ENCODE peak calls at places on chromosomes 12 and 14, in seven cellular contexts. F is AG04450; K is CD8-positive, alpha-beta T cell; Y is stomach; E is pancreas; J is WERI-Rb-1; P is A673. W is an unnamed sample. For H3K27me3, the result is how much of the 10 kb centered on the place peaks cover.

GRCh38 chr12:25699454-25699853 is 146.4 kb upstream of the LMNTD1 start:
- DNase-seq in F (no peak), K (no peak), Y (no peak), E (no peak), J (no peak), P (no peak), W (no peak)

GRCh38 chr14:63650336-63650952 is 8.8 kb upstream of the WDR89 start:
- DNase-seq in F (no peak), K (peak), Y (no peak), E (no peak), J (no peak), P (no peak), W (no peak)

GRCh38 chr14:35534130-35534883 is at the start of gene INSM2:
- DNase-seq in F (no peak), K (no peak), Y (no peak), E (no peak), J (no peak), P (peak), W (no peak)

GRCh38 chr12:20560935-20561334 is 134.2 kb upstream of the SLCO1C1 start:
- DNase-seq in F (no peak), K (no peak), Y (no peak), E (no peak), J (no peak), P (no peak), W (no peak)

GRCh38 chr12:107287436-107288413 is 194.4 kb upstream of the CRY1 start:
- DNase-seq in F (no peak), K (no peak), Y (no peak), E (no peak), J (no peak), P (no peak), W (no peak)

GRCh38 chr14:65469903-65470302 is 57.4 kb downstream of the FUT8 start:
- DNase-seq in F (no peak), K (no peak), Y (no peak), E (no peak), J (no peak), P (no peak), W (no peak)

GRCh38 chr14:58401587-58401986 is 5.9 kb downstream of the TOMM20L start:
- DNase-seq in F (no peak), K (no peak), Y (no peak), E (no peak), J (no peak), P (peak), W (no peak)

GRCh38 chr14:23145794-23146422 is 26.9 kb upstream of the CEBPE start:
- DNase-seq in F (no peak), K (no peak), Y (no peak), E (no peak), J (peak), P (no peak), W (no peak)

GRCh38 chr12:57195186-57195585 is 21.4 kb upstream of the NXPH4 start:
- DNase-seq in F (no peak), K (no peak), Y (no peak), E (no peak), J (no peak), P (no peak), W (no peak)

GRCh38 chr12:26746315-26746714 is 86.7 kb downstream of the ITPR2 start:
- DNase-seq in F (peak), K (no peak), Y (no peak), E (no peak), J (no peak), P (peak), W (no peak)

DNA sequence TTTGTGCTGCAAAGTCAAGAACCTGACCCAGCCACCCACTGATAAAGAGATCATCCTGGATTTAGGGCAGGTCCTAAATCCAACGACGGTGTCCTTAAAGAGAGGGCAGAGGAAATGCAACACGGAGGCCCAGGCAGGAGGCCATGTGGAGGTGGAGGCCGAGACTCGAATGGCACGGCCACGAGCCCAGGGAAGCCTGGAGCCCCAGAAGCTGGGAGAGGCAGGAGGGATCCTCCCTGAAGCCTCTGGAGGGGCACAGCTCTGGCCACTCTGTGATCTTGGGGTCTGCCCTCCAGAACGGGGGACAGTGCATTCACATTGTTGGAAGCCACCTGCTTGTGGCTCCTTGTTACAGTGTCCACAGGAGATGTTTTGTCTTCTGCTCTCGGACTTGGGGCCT is 63.0 kb downstream of the GALNT9 start:
- DNase-seq in F (no peak), K (no peak), Y (no peak), E (no peak), J (no peak), P (no peak), W (no peak)
- H3K27me3 ChIP-seq in F (under half), K (under half), Y (under half), E (under half), J (under half), P (under half), W (under half)

GRCh38 chr12:124036117-124037109 is 63.4 kb downstream of the ZNF664 start:
- DNase-seq in F (peak), K (peak), Y (peak), E (peak), J (peak), P (peak), W (no peak)

GRCh38 chr12:124032265-124032886 is 59.4 kb downstream of the ZNF664 start:
- DNase-seq in F (no peak), K (no peak), Y (peak), E (peak), J (peak), P (peak), W (no peak)

GRCh38 chr12:124037341-124037740 is 64.3 kb downstream of the ZNF664 start:
- DNase-seq in F (no peak), K (no peak), Y (no peak), E (no peak), J (no peak), P (no peak), W (no peak)

GRCh38 chr12:124033859-124034258 is 60.8 kb downstream of the ZNF664 start:
- DNase-seq in F (no peak), K (no peak), Y (no peak), E (no peak), J (no peak), P (no peak), W (no peak)

DNA sequence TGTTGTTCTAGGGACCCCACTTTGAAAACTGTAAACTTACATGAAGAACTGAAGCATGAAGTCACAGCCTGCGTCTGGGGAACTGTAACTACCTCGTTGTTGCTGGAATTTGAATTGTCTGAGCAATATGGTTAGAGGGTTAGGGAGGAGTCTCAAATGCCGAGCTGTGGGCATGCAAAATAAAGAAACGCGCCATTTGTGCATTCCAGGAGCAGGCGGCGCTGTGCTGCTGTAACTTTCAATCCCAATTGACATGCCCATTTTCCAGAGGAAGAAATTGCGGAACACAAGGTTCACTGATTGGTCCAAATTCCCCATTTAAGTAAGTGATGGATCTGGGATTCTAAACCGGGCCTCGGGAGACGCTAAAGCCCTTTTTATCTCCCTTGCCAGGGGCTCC is 61.3 kb downstream of the ZNF664 start:
- DNase-seq in F (no peak), K (no peak), Y (no peak), E (no peak), J (no peak), P (no peak), W (no peak)
- TF ChIP-seq CTCF in F (no peak), K (no peak), Y (no peak), E (no peak), J (no peak), P (no peak), W (no peak)

GRCh38 chr12:65613692-65614091 is 210.6 kb upstream of the HMGA2 start:
- DNase-seq in F (no peak), K (no peak), Y (no peak), E (no peak), J (no peak), P (no peak), W (no peak)

GRCh38 chr12:65618574-65618973 is 205.7 kb upstream of the HMGA2 start:
- DNase-seq in F (no peak), K (no peak), Y (no peak), E (no peak), J (no peak), P (no peak), W (no peak)

GRCh38 chr12:65614259-65614658 is 210.0 kb upstream of the HMGA2 start:
- DNase-seq in F (no peak), K (no peak), Y (no peak), E (no peak), J (no peak), P (no peak), W (no peak)

GRCh38 chr12:65615091-65615490 is 209.2 kb upstream of the HMGA2 start:
- DNase-seq in F (peak), K (no peak), Y (no peak), E (no peak), J (no peak), P (no peak), W (no peak)

GRCh38 chr12:65616022-65616421 is 208.3 kb upstream of the HMGA2 start:
- DNase-seq in F (no peak), K (no peak), Y (no peak), E (no peak), J (no peak), P (no peak), W (no peak)
- H3K27me3 ChIP-seq in F (under half), K (under half), Y (under half), E (under half), J (under half), P (under half), W (under half)

DNA sequence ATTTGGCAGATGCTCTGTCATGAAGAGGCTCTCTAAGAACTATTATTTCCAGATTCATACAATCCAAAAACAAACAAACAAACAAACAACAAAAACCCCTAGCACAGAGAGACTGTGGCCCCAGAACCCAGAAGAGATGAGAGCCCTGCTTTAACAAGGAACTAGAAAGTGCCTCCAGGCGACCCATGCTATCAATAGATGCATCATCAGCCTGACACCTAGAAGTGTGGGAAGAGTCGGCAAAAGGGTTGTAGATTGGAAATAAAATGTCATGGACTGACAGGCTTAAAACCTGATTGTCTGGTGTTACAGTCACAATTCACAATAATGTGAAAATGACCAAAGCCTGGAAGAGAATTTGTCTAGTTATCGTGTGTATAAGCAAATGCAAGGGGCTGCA is 50.6 kb upstream of the FLRT2 start:
- DNase-seq in F (no peak), K (no peak), Y (no peak), E (no peak), J (no peak), P (no peak), W (no peak)
- TF ChIP-seq CTCF in F (no peak), K (no peak), Y (no peak), E (no peak), J (no peak), P (no peak), W (no peak)

GRCh38 chr12:2481951-2482350 is 312.8 kb upstream of the FKBP4 start:
- DNase-seq in F (no peak), K (no peak), Y (no peak), E (no peak), J (no peak), P (no peak), W (no peak)

GRCh38 chr12:2479866-2480510 is 314.8 kb upstream of the FKBP4 start:
- DNase-seq in F (no peak), K (no peak), Y (no peak), E (no peak), J (no peak), P (no peak), W (no peak)

GRCh38 chr12:2481346-2481745 is 313.4 kb upstream of the FKBP4 start:
- DNase-seq in F (no peak), K (no peak), Y (no peak), E (no peak), J (no peak), P (no peak), W (no peak)

GRCh38 chr12:2477009-2477766 is 317.6 kb upstream of the FKBP4 start:
- DNase-seq in F (no peak), K (no peak), Y (no peak), E (no peak), J (peak), P (no peak), W (no peak)

DNA sequence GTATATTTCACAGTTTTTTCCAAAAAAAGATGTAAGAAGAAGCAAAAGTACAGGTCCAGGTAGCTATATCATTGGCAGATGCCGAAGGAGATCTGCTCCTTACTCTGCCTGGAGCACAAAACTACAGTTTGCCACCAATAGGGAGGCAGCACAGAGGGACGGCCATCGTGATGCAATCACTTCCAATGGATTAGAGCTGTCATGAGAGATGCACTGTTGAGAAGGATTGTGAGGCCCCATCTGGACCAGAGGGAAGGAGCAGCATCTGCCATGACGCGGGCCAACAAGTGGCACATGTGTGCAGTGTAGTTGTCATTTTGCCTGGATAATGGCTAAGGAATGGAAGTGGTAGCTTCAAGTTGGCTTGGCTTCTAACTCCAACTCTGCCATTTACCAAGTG is 318.8 kb upstream of the FKBP4 start:
- DNase-seq in F (no peak), K (no peak), Y (no peak), E (no peak), J (peak), P (no peak), W (no peak)
- H3K27me3 ChIP-seq in F (under half), K (under half), Y (under half), E (under half), J (under half), P (under half), W (under half)

GRCh38 chr12:120649442-120650248 is 9.2 kb downstream of the CABP1 start:
- DNase-seq in F (no peak), K (no peak), Y (no peak), E (no peak), J (peak), P (peak), W (no peak)
- TF ChIP-seq CTCF in F (no peak), K (peak), Y (no peak), E (no peak), J (no peak), P (no peak), W (no peak)

GRCh38 chr12:4810219-4810671 is 90.0 kb downstream of the GALNT8 start:
- DNase-seq in F (no peak), K (no peak), Y (no peak), E (no peak), J (no peak), P (no peak), W (no peak)
- H3K27me3 ChIP-seq in F (under half), K (under half), Y (under half), E (under half), J (under half), P (half or more), W (under half)

DNA sequence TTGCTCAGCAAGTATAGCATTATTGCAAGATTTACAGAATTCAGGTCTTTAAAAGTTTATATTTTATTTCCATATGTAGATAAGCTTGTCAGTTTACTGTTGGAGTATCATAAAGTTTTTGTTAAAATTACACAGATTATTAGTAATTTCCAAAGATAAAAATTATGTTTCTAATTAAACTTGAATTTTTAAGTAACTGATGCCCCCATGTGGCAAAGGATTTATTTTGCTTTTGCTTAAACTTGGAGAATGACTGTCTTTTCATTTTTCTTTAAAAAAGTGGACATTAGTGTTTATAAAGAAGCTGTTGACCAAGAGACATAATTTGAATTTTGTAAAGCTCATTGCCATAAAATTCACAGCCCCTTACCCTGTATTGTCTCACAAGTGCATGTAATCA is 45.8 kb downstream of the ETNK1 start:
- DNase-seq in F (no peak), K (no peak), Y (no peak), E (no peak), J (no peak), P (no peak), W (no peak)
- TF ChIP-seq CTCF in F (no peak), K (no peak), Y (no peak), E (no peak), J (no peak), P (peak), W (peak)

GRCh38 chr14:99938376-99938775 is 126.8 kb upstream of the EVL start:
- DNase-seq in F (no peak), K (no peak), Y (no peak), E (no peak), J (no peak), P (no peak), W (no peak)

GRCh38 chr14:99941211-99941610 is 124.0 kb upstream of the EVL start:
- DNase-seq in F (no peak), K (no peak), Y (no peak), E (no peak), J (no peak), P (no peak), W (no peak)

GRCh38 chr14:99938896-99939295 is 126.3 kb upstream of the EVL start:
- DNase-seq in F (no peak), K (no peak), Y (no peak), E (no peak), J (no peak), P (no peak), W (no peak)

GRCh38 chr14:99939421-99939820 is 125.8 kb upstream of the EVL start:
- DNase-seq in F (no peak), K (no peak), Y (no peak), E (no peak), J (no peak), P (no peak), W (no peak)

DNA sequence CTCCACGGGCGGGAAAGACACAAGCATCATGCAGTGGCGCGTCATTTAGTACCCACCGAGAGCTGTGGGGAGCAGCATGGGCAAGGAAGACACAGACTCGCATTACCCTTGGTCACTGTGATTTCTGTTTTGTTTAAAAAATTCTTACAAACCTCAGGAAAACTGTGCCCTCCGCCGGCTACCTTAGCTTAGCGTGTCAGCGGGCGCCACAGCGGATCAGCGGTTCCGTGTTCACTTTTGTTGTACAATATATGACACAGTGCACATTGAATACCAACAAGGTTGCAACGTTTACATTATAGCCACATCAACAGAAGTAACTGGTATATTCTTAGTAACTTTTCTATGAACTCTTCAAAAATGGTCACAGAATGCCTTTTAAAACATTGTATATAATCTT is 125.2 kb upstream of the EVL start:
- DNase-seq in F (no peak), K (no peak), Y (no peak), E (no peak), J (no peak), P (no peak), W (no peak)
- H3K27me3 ChIP-seq in F (under half), K (under half), Y (under half), E (under half), J (under half), P (under half), W (under half)

W was measured in GM06990.